ENCODE peak calls at places on chromosomes 12 and 14, in six cellular contexts. Y is lower lobe of right lung, C is heart left ventricle, G is SJSA1, W is ovary, S is mesendoderm. E is an unnamed sample.

GRCh38 chr12:57093412-57094193 is 4.7 kb downstream of the NAB2 start:
- DNase-seq in Y (peak; percentile 73), C (peak; percentile 79), G (peak; percentile 73), W (peak; percentile 90), S (peak; percentile 75), E (peak; percentile 95)

GRCh38 chr14:39367387-39367751 is 64.9 kb downstream of the FBXO33 start:
- DNase-seq in Y (no peak), C (no peak), G (no peak), W (no peak), S (peak; percentile 77), E (no peak)

GRCh38 chr12:106078358-106079025 is 60.3 kb downstream of the NUAK1 start:
- DNase-seq in Y (no peak), C (peak; percentile 86), G (peak; percentile 71), W (no peak), S (no peak), E (peak; percentile 92)

GRCh38 chr14:99790201-99790977 is 2.8 kb upstream of the EML1 start:
- DNase-seq in Y (no peak), C (no peak), G (no peak), W (no peak), S (no peak), E (no peak)

GRCh38 chr12:46212108-46212982 is 56.5 kb downstream of the SLC38A1 start:
- DNase-seq in Y (no peak), C (no peak), G (no peak), W (no peak), S (no peak), E (no peak)

GRCh38 chr12:128047266-128048060 is 219.5 kb upstream of the TMEM132C start:
- DNase-seq in Y (no peak), C (no peak), G (no peak), W (no peak), S (no peak), E (no peak)

GRCh38 chr12:5511256-5511643 is 79.3 kb downstream of the NTF3 start:
- DNase-seq in Y (no peak), C (no peak), G (peak; percentile 13), W (no peak), S (no peak), E (no peak)

GRCh38 chr12:124745891-124746570 is 117.6 kb downstream of the SCARB1 start:
- DNase-seq in Y (peak; percentile 91), C (peak; percentile 96), G (peak; percentile 95), W (peak; percentile 92), S (peak; percentile 97), E (peak; percentile 97)

GRCh38 chr12:118059645-118060275 is 1.2 kb downstream of the WSB2 start:
- DNase-seq in Y (no peak), C (no peak), G (no peak), W (no peak), S (peak; percentile 90), E (no peak)

DNA sequence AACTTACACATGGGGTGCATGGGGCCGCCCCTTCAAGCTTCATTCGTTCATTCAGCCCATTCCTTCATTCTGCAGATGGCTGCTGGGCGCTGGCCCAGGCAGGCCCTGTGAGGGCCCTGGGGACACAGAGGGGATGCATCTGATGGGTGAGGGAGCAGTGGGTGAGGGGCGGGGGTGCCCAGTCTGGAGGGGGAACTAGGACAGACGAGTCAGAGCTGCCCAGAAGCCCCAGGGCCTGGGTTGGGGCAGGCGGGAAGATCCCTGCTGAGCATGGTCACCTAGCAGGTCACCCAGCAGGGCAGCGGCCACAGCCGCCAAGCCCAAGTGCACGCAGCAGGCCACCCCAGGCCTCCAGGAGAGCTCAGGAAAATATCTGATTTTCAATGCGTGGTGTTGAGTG is 14.1 kb downstream of the TRMT61A start:
- DNase-seq in Y (peak; percentile 44), C (peak; percentile 28), G (no peak), W (peak; percentile 29), S (no peak), E (peak; percentile 50)
- H3K4me1 ChIP-seq in Y (peaks cover 68% of the 10 kb centered on the region), C (peaks cover 74% of the 10 kb centered on the region), G (peaks cover 40% of the 10 kb centered on the region), W (peaks cover 29% of the 10 kb centered on the region), S (peaks cover 7% of the 10 kb centered on the region), E (no peaks in the 10 kb centered on the region)

GRCh38 chr14:53947452-53948180 is 9.0 kb downstream of the BMP4 start:
- DNase-seq in Y (no peak), C (no peak), G (no peak), W (no peak), S (no peak), E (no peak)
- H3K4me3 ChIP-seq in Y (no peak overlapping the region), C (no peak overlapping the region), G (no peak overlapping the region), W (no peak overlapping the region), S (no peak overlapping the region), E (no peak overlapping the region)

DNA sequence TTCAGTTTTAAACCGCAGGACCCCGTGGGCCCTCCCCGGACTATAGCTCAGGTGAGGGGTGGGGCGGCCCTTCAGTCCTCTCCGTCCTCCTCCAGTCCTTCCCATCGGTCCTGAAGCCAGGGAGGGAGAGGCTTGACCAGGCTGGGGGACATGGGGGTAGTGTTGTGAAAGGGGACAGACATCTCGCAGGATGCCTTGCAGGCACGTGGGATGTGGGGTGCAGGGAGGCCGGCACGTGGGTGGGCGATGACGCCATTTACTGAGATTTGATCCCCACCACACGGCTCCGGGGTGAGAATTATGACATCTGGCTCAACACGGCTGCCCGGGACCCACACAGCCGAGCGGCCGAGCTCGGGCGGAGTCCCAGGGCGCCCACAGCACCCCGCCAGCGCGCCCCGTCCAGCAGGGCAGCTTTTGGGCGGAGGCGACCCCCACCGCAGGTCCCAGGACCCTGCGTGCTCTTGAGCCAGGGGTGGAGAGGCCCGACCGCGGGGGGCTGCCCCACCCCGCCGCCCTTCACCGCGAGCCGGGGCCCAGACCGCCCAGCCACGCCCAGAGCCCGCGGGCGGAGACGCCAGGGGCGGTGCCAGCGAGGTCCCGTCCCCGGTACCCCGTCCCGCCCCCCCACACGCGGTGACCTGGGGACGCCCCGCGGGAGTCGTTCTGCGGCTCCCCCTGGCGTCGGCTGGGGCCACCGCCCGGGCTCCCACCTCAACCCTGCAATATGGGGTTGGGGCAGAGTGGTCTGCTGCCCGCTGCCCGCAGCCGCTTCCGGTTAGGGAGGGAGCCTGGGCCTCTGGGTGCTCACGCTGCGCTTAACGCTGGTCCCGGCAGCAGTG is 3.3 kb upstream of the EXOC3L4 start:
- DNase-seq in Y (peak; percentile 79), C (peak; percentile 72), G (no peak), W (peak; percentile 71), S (no peak), E (no peak)
- H3K27me3 ChIP-seq in Y (peaks cover 7% of the 10 kb centered on the region), C (no peaks in the 10 kb centered on the region), G (no peaks in the 10 kb centered on the region), W (no peaks in the 10 kb centered on the region), S (no peaks in the 10 kb centered on the region), E (no peaks in the 10 kb centered on the region)

GRCh38 chr12:92029902-92030586 is 115.6 kb downstream of the BTG1 start:
- DNase-seq in Y (no peak), C (no peak), G (no peak), W (no peak), S (no peak), E (no peak)

GRCh38 chr12:92029136-92029535 is 116.5 kb downstream of the BTG1 start:
- DNase-seq in Y (no peak), C (no peak), G (no peak), W (no peak), S (no peak), E (no peak)

GRCh38 chr12:92032101-92032500 is 113.5 kb downstream of the BTG1 start:
- DNase-seq in Y (no peak), C (no peak), G (no peak), W (no peak), S (no peak), E (no peak)

GRCh38 chr12:92032965-92033364 is 112.7 kb downstream of the BTG1 start:
- DNase-seq in Y (no peak), C (no peak), G (no peak), W (no peak), S (no peak), E (no peak)

GRCh38 chr12:92030618-92031017 is 115.0 kb downstream of the BTG1 start:
- DNase-seq in Y (no peak), C (no peak), G (no peak), W (no peak), S (no peak), E (no peak)
- H3K4me1 ChIP-seq in Y (peaks cover 67% of the 10 kb centered on the region), C (peaks cover 33% of the 10 kb centered on the region), G (peaks cover 13% of the 10 kb centered on the region), W (peaks cover 9% of the 10 kb centered on the region), S (no peaks in the 10 kb centered on the region), E (peaks cover 3% of the 10 kb centered on the region)

DNA sequence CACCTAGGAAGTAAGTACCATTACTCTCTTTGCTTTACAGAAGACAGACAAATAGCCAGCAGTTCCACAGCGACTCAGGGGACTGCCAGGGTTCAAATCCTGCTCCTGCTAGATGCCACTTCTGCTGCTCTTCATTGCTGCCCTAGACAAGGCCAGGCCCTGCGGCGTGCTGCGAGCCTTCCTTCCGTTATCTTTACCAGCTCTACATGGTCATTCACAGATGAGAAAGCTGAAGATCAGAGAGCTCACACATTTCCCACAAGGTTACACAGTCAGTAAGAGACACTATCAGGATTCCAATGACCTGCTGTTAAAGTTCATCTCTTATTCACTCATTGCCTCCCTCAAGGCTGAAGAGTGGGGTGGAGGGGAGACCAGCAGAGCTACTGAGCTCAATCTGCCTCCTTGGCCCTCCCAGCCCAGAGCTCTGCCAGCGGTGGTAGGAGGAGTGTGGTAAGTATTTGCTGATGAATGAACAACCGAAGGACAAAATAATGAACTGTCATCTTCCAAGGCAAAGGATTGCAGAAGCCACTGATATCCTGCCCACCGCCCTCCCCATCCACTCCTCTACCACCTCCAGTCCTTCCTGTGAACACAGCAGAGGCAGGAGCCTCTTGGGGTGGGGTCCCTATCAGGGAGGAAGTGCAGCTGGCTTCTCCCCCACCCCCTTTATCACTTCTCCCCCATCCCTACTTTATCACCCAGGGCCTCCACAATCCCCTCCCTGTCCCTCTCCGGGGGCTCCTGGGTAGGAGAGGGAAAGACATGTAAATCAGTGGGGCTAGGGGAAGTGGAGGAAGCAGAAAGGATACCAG is 14.7 kb upstream of the HDAC7 start:
- DNase-seq in Y (no peak), C (no peak), G (no peak), W (no peak), S (no peak), E (peak; percentile 40)
- H3K4me3 ChIP-seq in Y (no peak overlapping the region), C (no peak overlapping the region), G (no peak overlapping the region), W (no peak overlapping the region), S (no peak overlapping the region), E (no peak overlapping the region)

GRCh38 chr14:101564444-101564776 is 3.1 kb downstream of the DIO3 start:
- DNase-seq in Y (no peak), C (no peak), G (no peak), W (no peak), S (no peak), E (no peak)

GRCh38 chr14:101563352-101563653 is 2.0 kb downstream of the DIO3 start:
- DNase-seq in Y (no peak), C (no peak), G (no peak), W (no peak), S (no peak), E (no peak)

GRCh38 chr14:101562659-101563351 is 1.5 kb downstream of the DIO3 start:
- DNase-seq in Y (peak; percentile 11), C (no peak), G (no peak), W (no peak), S (no peak), E (no peak)

GRCh38 chr14:101564819-101565698 is 3.8 kb downstream of the DIO3 start:
- DNase-seq in Y (peak; percentile 40), C (no peak), G (no peak), W (no peak), S (peak; percentile 43), E (peak; percentile 4)

GRCh38 chr14:101563654-101564443 is 2.6 kb downstream of the DIO3 start:
- DNase-seq in Y (peak; percentile 26), C (no peak), G (no peak), W (no peak), S (peak; percentile 48), E (no peak)
- H3K27me3 ChIP-seq in Y (peaks cover 71% of the 10 kb centered on the region), C (peaks cover 80% of the 10 kb centered on the region), G (peaks cover 63% of the 10 kb centered on the region), W (no peaks in the 10 kb centered on the region), S (peaks cover 57% of the 10 kb centered on the region), E (no peaks in the 10 kb centered on the region)

E was measured in aorta.